ENCODE peak calls at places on chromosome 6, in ten cellular contexts. O is HFFc6, X is NCI-H1105, R is MM.1S, A is EH, E is heart left ventricle, B is NCI-H1092 treated with DMSO at 0.1 percent for 48 hours, W is D341Med, Z is NCI-H2107, K is AG04449. D is an unnamed sample.

GRCh38 chr6:49519660-49520059 is 19.9 kb downstream of the GLYATL3 start:
- DNase-seq in B (no peak), X (no peak), O (no peak), Z (no peak), W (no peak), E (no peak), R (no peak), A (no peak), K (no peak), D (no peak)

GRCh38 chr6:29964904-29965872 is 22.9 kb downstream of the HLA-A start:
- DNase-seq in Z (peak), K (peak), E (peak), X (peak), W (peak), R (peak), B (peak), A (peak), O (peak), D (peak)

GRCh38 chr6:150627601-150628012 is 27.9 kb downstream of the PLEKHG1 start:
- DNase-seq in E (no peak), B (no peak), O (no peak), W (no peak), X (no peak), K (no peak), A (peak), R (no peak), Z (no peak), D (no peak)

GRCh38 chr6:144158133-144158532 is 7.8 kb downstream of the STX11 start:
- DNase-seq in B (no peak), A (peak), E (peak), K (peak), Z (no peak), R (no peak), O (peak), X (no peak), W (no peak), D (no peak)

GRCh38 chr6:143596857-143597256 is 80.9 kb upstream of the PHACTR2 start:
- DNase-seq in R (no peak), Z (no peak), K (no peak), X (no peak), O (no peak), B (no peak), A (peak), E (peak), W (no peak), D (no peak)

GRCh38 chr6:145669627-145670034 is 65.7 kb downstream of the EPM2A start:
- DNase-seq in R (no peak), O (peak), B (no peak), K (peak), A (peak), X (no peak), Z (no peak), W (no peak), E (no peak), D (no peak)

GRCh38 chr6:40948598-40948997 is 90.4 kb downstream of the UNC5CL start:
- DNase-seq in Z (no peak), X (no peak), A (peak), K (no peak), E (no peak), B (no peak), W (no peak), R (no peak), O (peak), D (no peak)

GRCh38 chr6:159149641-159150040 is 19.6 kb upstream of the FNDC1 start:
- DNase-seq in B (no peak), K (no peak), Z (no peak), W (no peak), O (no peak), E (no peak), X (no peak), A (peak), R (no peak), D (no peak)

GRCh38 chr6:125197795-125198269 is 44.3 kb downstream of the TPD52L1 start:
- DNase-seq in E (peak), R (no peak), O (peak), K (no peak), W (peak), Z (no peak), X (no peak), B (peak), A (peak), D (no peak)

GRCh38 chr6:17867880-17868279 is 119.6 kb downstream of the KIF13A start:
- DNase-seq in X (no peak), A (peak), Z (no peak), B (no peak), K (no peak), O (peak), R (no peak), W (no peak), E (no peak), D (no peak)

GRCh38 chr6:39051399-39052122 is 3.0 kb downstream of the GLP1R start:
- DNase-seq in O (no peak), X (no peak), Z (no peak), E (no peak), B (no peak), W (no peak), R (no peak), K (no peak), A (peak), D (no peak)

GRCh38 chr6:40586369-40586768 is 795 bp downstream of the LRFN2 start:
- DNase-seq in K (no peak), A (no peak), W (no peak), O (no peak), Z (no peak), E (no peak), X (no peak), R (no peak), B (peak), D (no peak)

GRCh38 chr6:16849280-16850210 is 88.3 kb upstream of the ATXN1 start:
- DNase-seq in W (no peak), X (no peak), Z (no peak), O (peak), A (peak), E (no peak), K (peak), R (no peak), B (no peak), D (no peak)

GRCh38 chr6:41503841-41504525 is 42.2 kb upstream of the FOXP4 start:
- DNase-seq in B (peak), O (no peak), K (no peak), E (no peak), W (peak), A (peak), R (no peak), X (no peak), Z (no peak), D (peak)

GRCh38 chr6:149961728-149962425 is 1.9 kb upstream of the ULBP1 start:
- DNase-seq in R (peak), W (peak), O (no peak), E (no peak), A (peak), B (peak), K (no peak), Z (no peak), X (peak), D (peak)

GRCh38 chr6:162443101-162443500 is 284.5 kb downstream of the PRKN start:
- DNase-seq in R (no peak), Z (no peak), X (peak), K (no peak), W (no peak), O (no peak), A (no peak), E (no peak), B (no peak), D (no peak)

GRCh38 chr6:69827491-69827890 is 30.7 kb upstream of the LMBRD1 start:
- DNase-seq in A (peak), X (no peak), W (no peak), R (no peak), K (peak), O (no peak), E (no peak), Z (no peak), B (no peak), D (no peak)

GRCh38 chr6:109861946-109862345 is 116.2 kb upstream of the GPR6 start:
- DNase-seq in Z (no peak), E (no peak), B (no peak), W (no peak), K (no peak), X (no peak), R (no peak), A (no peak), O (no peak), D (no peak)

GRCh38 chr6:68635706-68636513 is 828 bp downstream of the ADGRB3 start:
- DNase-seq in E (peak), R (peak), Z (no peak), B (peak), W (peak), K (no peak), O (no peak), X (peak), A (no peak), D (no peak)

GRCh38 chr6:30821862-30822784 is 62.2 kb upstream of the DDR1 start:
- DNase-seq in O (peak), W (no peak), A (peak), E (no peak), B (peak), Z (no peak), K (no peak), R (peak), X (peak), D (no peak)

GRCh38 chr6:17207281-17207680 is 73.9 kb upstream of the RBM24 start:
- DNase-seq in K (no peak), B (no peak), O (no peak), A (no peak), X (no peak), R (no peak), W (no peak), E (no peak), Z (no peak), D (no peak)

GRCh38 chr6:31882344-31882743 is 3.5 kb upstream of the SLC44A4 start:
- DNase-seq in A (peak), W (no peak), Z (no peak), R (no peak), B (no peak), K (no peak), X (no peak), E (no peak), O (no peak), D (no peak)

GRCh38 chr6:123604067-123604466 is 32.7 kb downstream of the TRDN start:
- DNase-seq in B (no peak), Z (no peak), W (no peak), A (no peak), K (no peak), R (no peak), X (no peak), O (no peak), E (no peak), D (no peak)

GRCh38 chr6:80742481-80742880 is 636.0 kb downstream of the BCKDHB start:
- DNase-seq in Z (no peak), B (no peak), K (no peak), O (peak), A (peak), W (peak), X (no peak), E (no peak), R (peak), D (no peak)

GRCh38 chr6:46651766-46652165 is 852 bp downstream of the CYP39A1 start:
- DNase-seq in B (no peak), A (no peak), R (no peak), O (no peak), K (no peak), W (no peak), E (no peak), Z (no peak), X (peak), D (no peak)

GRCh38 chr6:37698264-37699137 is 818 bp upstream of the MDGA1 start:
- DNase-seq in W (peak), X (peak), A (peak), K (no peak), E (no peak), R (peak), Z (peak), B (peak), O (peak), D (peak)

GRCh38 chr6:40953486-40953885 is 85.5 kb downstream of the UNC5CL start:
- DNase-seq in E (no peak), O (no peak), K (no peak), Z (no peak), A (peak), X (no peak), W (no peak), R (no peak), B (no peak), D (no peak)

GRCh38 chr6:140485740-140486467 is 1111.5 kb upstream of the CITED2 start:
- DNase-seq in K (peak), O (peak), E (peak), R (no peak), A (peak), X (no peak), Z (no peak), B (no peak), W (no peak), D (no peak)

GRCh38 chr6:39755231-39755630 is 30.0 kb upstream of the KIF6 start:
- DNase-seq in X (no peak), W (no peak), O (no peak), Z (no peak), A (peak), K (no peak), E (no peak), B (no peak), R (no peak), D (no peak)

D was measured in stimulated activated naive CD8-positive, alpha-beta T cell treated with anti-CD3 and anti-CD28 coated beads, Interleukin-15, amount 100 ng/mL, for 72 hours.